ENCODE peak calls at places on chromosomes 5 and 9, in eight cellular contexts. One of them, this sample, is unnamed.

GRCh38 chr9:96383165-96383939 is at the start of gene SLC35D2:
- DNase-seq in CD8-positive, alpha-beta T cell: peak
- DNase-seq in stimulated activated CD4-positive, alpha-beta T cell treated with anti-CD3 and anti-CD28 coated beads, Interleukin-2, amount 100 ng/mL, for 48 hours: no peak
- DNase-seq in T-helper 22 cell: peak
- DNase-seq in HTR-8/SVneo: peak
- DNase-seq in cardiac fibroblast: peak
- DNase-seq in fibroblast of pulmonary artery: peak
- DNase-seq in transverse colon: peak
- DNase-seq in this sample: peak

GRCh38 chr5:127040779-127041520 is 10.6 kb upstream of the MARCHF3 start:
- DNase-seq in CD8-positive, alpha-beta T cell: no peak
- DNase-seq in stimulated activated CD4-positive, alpha-beta T cell treated with anti-CD3 and anti-CD28 coated beads, Interleukin-2, amount 100 ng/mL, for 48 hours: no peak
- DNase-seq in T-helper 22 cell: no peak
- DNase-seq in HTR-8/SVneo: no peak
- DNase-seq in cardiac fibroblast: peak
- DNase-seq in fibroblast of pulmonary artery: peak
- DNase-seq in transverse colon: peak
- DNase-seq in this sample: no peak

GRCh38 chr5:169071-169727 is 22.1 kb upstream of the LRRC14B start:
- DNase-seq in CD8-positive, alpha-beta T cell: no peak
- DNase-seq in stimulated activated CD4-positive, alpha-beta T cell treated with anti-CD3 and anti-CD28 coated beads, Interleukin-2, amount 100 ng/mL, for 48 hours: no peak
- DNase-seq in T-helper 22 cell: no peak
- DNase-seq in HTR-8/SVneo: no peak
- DNase-seq in cardiac fibroblast: peak
- DNase-seq in fibroblast of pulmonary artery: peak
- DNase-seq in transverse colon: no peak
- DNase-seq in this sample: no peak

GRCh38 chr5:59276277-59276647 is 617.3 kb downstream of the PDE4D start:
- DNase-seq in CD8-positive, alpha-beta T cell: no peak
- DNase-seq in stimulated activated CD4-positive, alpha-beta T cell treated with anti-CD3 and anti-CD28 coated beads, Interleukin-2, amount 100 ng/mL, for 48 hours: no peak
- DNase-seq in T-helper 22 cell: no peak
- DNase-seq in HTR-8/SVneo: no peak
- DNase-seq in cardiac fibroblast: no peak
- DNase-seq in fibroblast of pulmonary artery: no peak
- DNase-seq in transverse colon: no peak
- DNase-seq in this sample: no peak

GRCh38 chr9:69535296-69535832 is 136.8 kb downstream of the APBA1 start:
- DNase-seq in CD8-positive, alpha-beta T cell: no peak
- DNase-seq in stimulated activated CD4-positive, alpha-beta T cell treated with anti-CD3 and anti-CD28 coated beads, Interleukin-2, amount 100 ng/mL, for 48 hours: no peak
- DNase-seq in T-helper 22 cell: no peak
- DNase-seq in HTR-8/SVneo: no peak
- DNase-seq in cardiac fibroblast: no peak
- DNase-seq in fibroblast of pulmonary artery: no peak
- DNase-seq in transverse colon: no peak
- DNase-seq in this sample: no peak

GRCh38 chr5:102971693-102972293 is 148.1 kb downstream of the GIN1 start:
- DNase-seq in CD8-positive, alpha-beta T cell: no peak
- DNase-seq in stimulated activated CD4-positive, alpha-beta T cell treated with anti-CD3 and anti-CD28 coated beads, Interleukin-2, amount 100 ng/mL, for 48 hours: no peak
- DNase-seq in T-helper 22 cell: no peak
- DNase-seq in HTR-8/SVneo: peak
- DNase-seq in cardiac fibroblast: peak
- DNase-seq in fibroblast of pulmonary artery: peak
- DNase-seq in transverse colon: no peak
- DNase-seq in this sample: peak

GRCh38 chr5:169686137-169686536 is 49.1 kb downstream of the DOCK2 start:
- DNase-seq in CD8-positive, alpha-beta T cell: no peak
- DNase-seq in stimulated activated CD4-positive, alpha-beta T cell treated with anti-CD3 and anti-CD28 coated beads, Interleukin-2, amount 100 ng/mL, for 48 hours: no peak
- DNase-seq in T-helper 22 cell: no peak
- DNase-seq in HTR-8/SVneo: no peak
- DNase-seq in cardiac fibroblast: no peak
- DNase-seq in fibroblast of pulmonary artery: no peak
- DNase-seq in transverse colon: no peak
- DNase-seq in this sample: peak

GRCh38 chr5:160260006-160260775 is 30.9 kb downstream of the FABP6 start:
- DNase-seq in CD8-positive, alpha-beta T cell: no peak
- DNase-seq in stimulated activated CD4-positive, alpha-beta T cell treated with anti-CD3 and anti-CD28 coated beads, Interleukin-2, amount 100 ng/mL, for 48 hours: no peak
- DNase-seq in T-helper 22 cell: no peak
- DNase-seq in HTR-8/SVneo: no peak
- DNase-seq in cardiac fibroblast: no peak
- DNase-seq in fibroblast of pulmonary artery: no peak
- DNase-seq in transverse colon: no peak
- DNase-seq in this sample: no peak

GRCh38 chr9:78365979-78366697 is 69.2 kb downstream of the PSAT1 start:
- DNase-seq in CD8-positive, alpha-beta T cell: no peak
- DNase-seq in stimulated activated CD4-positive, alpha-beta T cell treated with anti-CD3 and anti-CD28 coated beads, Interleukin-2, amount 100 ng/mL, for 48 hours: no peak
- DNase-seq in T-helper 22 cell: no peak
- DNase-seq in HTR-8/SVneo: no peak
- DNase-seq in cardiac fibroblast: peak
- DNase-seq in fibroblast of pulmonary artery: peak
- DNase-seq in transverse colon: no peak
- DNase-seq in this sample: peak

GRCh38 chr5:33398501-33398900 is 42.3 kb upstream of the TARS1 start:
- DNase-seq in CD8-positive, alpha-beta T cell: no peak
- DNase-seq in stimulated activated CD4-positive, alpha-beta T cell treated with anti-CD3 and anti-CD28 coated beads, Interleukin-2, amount 100 ng/mL, for 48 hours: no peak
- DNase-seq in T-helper 22 cell: no peak
- DNase-seq in HTR-8/SVneo: no peak
- DNase-seq in cardiac fibroblast: no peak
- DNase-seq in fibroblast of pulmonary artery: no peak
- DNase-seq in transverse colon: no peak
- DNase-seq in this sample: no peak

GRCh38 chr9:87350915-87351314 is 146.8 kb upstream of the DAPK1 start:
- DNase-seq in CD8-positive, alpha-beta T cell: no peak
- DNase-seq in stimulated activated CD4-positive, alpha-beta T cell treated with anti-CD3 and anti-CD28 coated beads, Interleukin-2, amount 100 ng/mL, for 48 hours: no peak
- DNase-seq in T-helper 22 cell: no peak
- DNase-seq in HTR-8/SVneo: no peak
- DNase-seq in cardiac fibroblast: peak
- DNase-seq in fibroblast of pulmonary artery: peak
- DNase-seq in transverse colon: no peak
- DNase-seq in this sample: no peak

GRCh38 chr9:115328228-115328627 is 210.3 kb upstream of the TNC start:
- DNase-seq in CD8-positive, alpha-beta T cell: no peak
- DNase-seq in stimulated activated CD4-positive, alpha-beta T cell treated with anti-CD3 and anti-CD28 coated beads, Interleukin-2, amount 100 ng/mL, for 48 hours: no peak
- DNase-seq in T-helper 22 cell: no peak
- DNase-seq in HTR-8/SVneo: no peak
- DNase-seq in cardiac fibroblast: peak
- DNase-seq in fibroblast of pulmonary artery: peak
- DNase-seq in transverse colon: peak
- DNase-seq in this sample: peak

GRCh38 chr5:96537386-96537785 is 104.3 kb upstream of the PCSK1 start:
- DNase-seq in CD8-positive, alpha-beta T cell: no peak
- DNase-seq in stimulated activated CD4-positive, alpha-beta T cell treated with anti-CD3 and anti-CD28 coated beads, Interleukin-2, amount 100 ng/mL, for 48 hours: no peak
- DNase-seq in T-helper 22 cell: peak
- DNase-seq in HTR-8/SVneo: peak
- DNase-seq in cardiac fibroblast: peak
- DNase-seq in fibroblast of pulmonary artery: peak
- DNase-seq in transverse colon: no peak
- DNase-seq in this sample: peak

GRCh38 chr9:26744362-26744965 is 148.1 kb downstream of the CAAP1 start:
- DNase-seq in CD8-positive, alpha-beta T cell: no peak
- DNase-seq in stimulated activated CD4-positive, alpha-beta T cell treated with anti-CD3 and anti-CD28 coated beads, Interleukin-2, amount 100 ng/mL, for 48 hours: no peak
- DNase-seq in T-helper 22 cell: no peak
- DNase-seq in HTR-8/SVneo: no peak
- DNase-seq in cardiac fibroblast: peak
- DNase-seq in fibroblast of pulmonary artery: peak
- DNase-seq in transverse colon: no peak
- DNase-seq in this sample: peak

GRCh38 chr9:20378851-20379250 is 243.4 kb downstream of the MLLT3 start:
- DNase-seq in CD8-positive, alpha-beta T cell: no peak
- DNase-seq in stimulated activated CD4-positive, alpha-beta T cell treated with anti-CD3 and anti-CD28 coated beads, Interleukin-2, amount 100 ng/mL, for 48 hours: no peak
- DNase-seq in T-helper 22 cell: no peak
- DNase-seq in HTR-8/SVneo: no peak
- DNase-seq in cardiac fibroblast: no peak
- DNase-seq in fibroblast of pulmonary artery: no peak
- DNase-seq in transverse colon: no peak
- DNase-seq in this sample: no peak

GRCh38 chr9:84617415-84617814 is 52.1 kb upstream of the NTRK2 start:
- DNase-seq in CD8-positive, alpha-beta T cell: no peak
- DNase-seq in stimulated activated CD4-positive, alpha-beta T cell treated with anti-CD3 and anti-CD28 coated beads, Interleukin-2, amount 100 ng/mL, for 48 hours: no peak
- DNase-seq in T-helper 22 cell: no peak
- DNase-seq in HTR-8/SVneo: no peak
- DNase-seq in cardiac fibroblast: no peak
- DNase-seq in fibroblast of pulmonary artery: no peak
- DNase-seq in transverse colon: no peak
- DNase-seq in this sample: no peak

GRCh38 chr5:133926489-133926878 is 41.9 kb downstream of the C5orf15 start:
- DNase-seq in CD8-positive, alpha-beta T cell: no peak
- DNase-seq in stimulated activated CD4-positive, alpha-beta T cell treated with anti-CD3 and anti-CD28 coated beads, Interleukin-2, amount 100 ng/mL, for 48 hours: no peak
- DNase-seq in T-helper 22 cell: no peak
- DNase-seq in HTR-8/SVneo: no peak
- DNase-seq in cardiac fibroblast: no peak
- DNase-seq in fibroblast of pulmonary artery: no peak
- DNase-seq in transverse colon: no peak
- DNase-seq in this sample: no peak

This sample was measured in myocyte.